ENCODE peak calls at places on chromosomes 11 and 22, in ten cellular contexts. G, P, Z, J, S, R, I, T, B and C are unnamed samples.
A peak's percentile ranks its signal among the peaks of the same experiment; 100 is the strongest.

GRCh38 chr11:8261921-8262551 is 1.6 kb downstream of the LMO1 start:
- DNase-seq in G (no peak), P (no peak), Z (no peak), J (no peak), S (no peak), R (no peak), I (no peak), T (no peak), B (no peak), C (no peak)

GRCh38 chr11:68141247-68142027 is 20.2 kb upstream of the CHKA start:
- DNase-seq in G (no peak), P (no peak), Z (no peak), J (no peak), S (no peak), R (no peak), I (no peak), T (no peak), B (peak; percentile 26), C (no peak)

GRCh38 chr11:99773646-99774045 is 752.9 kb downstream of the CNTN5 start:
- DNase-seq in G (no peak), P (peak; percentile 97), Z (no peak), J (peak; percentile 80), S (no peak), R (no peak), I (no peak), T (no peak), B (no peak), C (no peak)

GRCh38 chr11:123800041-123800440 is 6.1 kb downstream of the OR6M1 start:
- DNase-seq in G (no peak), P (no peak), Z (no peak), J (no peak), S (no peak), R (no peak), I (no peak), T (no peak), B (no peak), C (no peak)

GRCh38 chr11:117547188-117547831 is 219.7 kb downstream of the CEP164 start:
- DNase-seq in G (no peak), P (no peak), Z (no peak), J (no peak), S (no peak), R (no peak), I (no peak), T (no peak), B (no peak), C (no peak)

GRCh38 chr11:69292221-69292648 is 1.7 kb upstream of the MYEOV start:
- DNase-seq in G (no peak), P (no peak), Z (peak; percentile 42), J (peak; percentile 49), S (peak; percentile 50), R (no peak), I (peak; percentile 56), T (peak; percentile 29), B (peak; percentile 71), C (no peak)

GRCh38 chr22:39091136-39092081 is 5.6 kb upstream of the APOBEC3H start:
- DNase-seq in G (no peak), P (no peak), Z (no peak), J (no peak), S (no peak), R (no peak), I (peak; percentile 35), T (no peak), B (no peak), C (no peak)

GRCh38 chr22:32475428-32476010 is 908 bp downstream of the FBXO7 start:
- DNase-seq in G (peak; percentile 70), P (no peak), Z (no peak), J (peak; percentile 73), S (peak; percentile 14), R (no peak), I (no peak), T (no peak), B (peak; percentile 47), C (peak; percentile 18)

GRCh38 chr11:8567597-8568198 is 26.3 kb downstream of the STK33 start:
- DNase-seq in G (no peak), P (no peak), Z (no peak), J (peak; percentile 27), S (no peak), R (no peak), I (no peak), T (no peak), B (no peak), C (no peak)

GRCh38 chr22:29813563-29813962 is 24.5 kb downstream of the ASCC2 start:
- DNase-seq in G (no peak), P (peak; percentile 82), Z (no peak), J (peak; percentile 52), S (no peak), R (no peak), I (no peak), T (no peak), B (no peak), C (no peak)

GRCh38 chr11:19359425-19360000 is 118.8 kb upstream of the E2F8 start:
- DNase-seq in G (no peak), P (peak; percentile 61), Z (no peak), J (peak; percentile 85), S (no peak), R (no peak), I (no peak), T (no peak), B (no peak), C (peak; percentile 53)

GRCh38 chr11:12640926-12641849 is 33.0 kb upstream of the TEAD1 start:
- DNase-seq in G (no peak), P (peak; percentile 18), Z (no peak), J (no peak), S (no peak), R (no peak), I (no peak), T (no peak), B (no peak), C (no peak)

GRCh38 chr11:68043029-68043348 is 4.2 kb downstream of the TCIRG1 start:
- DNase-seq in G (no peak), P (no peak), Z (no peak), J (no peak), S (no peak), R (no peak), I (no peak), T (no peak), B (no peak), C (no peak)

GRCh38 chr22:22431271-22432220 is 77.0 kb downstream of the ZNF280B start:
- DNase-seq in G (peak; percentile 72), P (peak; percentile 46), Z (peak; percentile 23), J (peak; percentile 64), S (peak; percentile 57), R (peak; percentile 37), I (peak; percentile 44), T (peak; percentile 27), B (peak; percentile 55), C (peak; percentile 74)

GRCh38 chr11:17183836-17184235 is 23.9 kb downstream of the PIK3C2A start:
- DNase-seq in G (no peak), P (no peak), Z (no peak), J (no peak), S (no peak), R (no peak), I (no peak), T (no peak), B (no peak), C (no peak)

GRCh38 chr22:17152971-17153370 is 6.1 kb downstream of the HDHD5 start:
- DNase-seq in G (no peak), P (no peak), Z (no peak), J (no peak), S (no peak), R (no peak), I (no peak), T (no peak), B (no peak), C (no peak)

GRCh38 chr11:19910931-19911330 is 198.3 kb downstream of the NAV2 start:
- DNase-seq in G (no peak), P (no peak), Z (no peak), J (no peak), S (no peak), R (no peak), I (no peak), T (no peak), B (no peak), C (no peak)

GRCh38 chr11:40125054-40125453 is 1334.4 kb downstream of the LRRC4C start:
- DNase-seq in G (no peak), P (peak; percentile 10), Z (no peak), J (no peak), S (no peak), R (no peak), I (no peak), T (no peak), B (no peak), C (no peak)

GRCh38 chr11:69044111-69045013 is 4.4 kb upstream of the TPCN2 start:
- DNase-seq in G (peak; percentile 89), P (peak; percentile 84), Z (no peak), J (peak; percentile 69), S (no peak), R (no peak), I (no peak), T (no peak), B (no peak), C (peak; percentile 85)

GRCh38 chr22:20425821-20426615 is 11.6 kb downstream of the SCARF2 start:
- DNase-seq in G (no peak), P (no peak), Z (no peak), J (no peak), S (no peak), R (no peak), I (no peak), T (no peak), B (no peak), C (no peak)

GRCh38 chr11:37322333-37323194 is 724.5 kb upstream of the RAG2 start:
- DNase-seq in G (no peak), P (no peak), Z (no peak), J (no peak), S (no peak), R (no peak), I (no peak), T (no peak), B (no peak), C (no peak)

GRCh38 chr22:19292262-19293230 is 1.0 kb upstream of the CLTCL1 start:
- DNase-seq in G (peak; percentile 36), P (no peak), Z (peak; percentile 13), J (peak; percentile 85), S (no peak), R (no peak), I (no peak), T (no peak), B (peak; percentile 56), C (no peak)

GRCh38 chr11:121909571-121909970 is 206.4 kb downstream of the BLID start:
- DNase-seq in G (no peak), P (peak; percentile 7), Z (no peak), J (no peak), S (no peak), R (no peak), I (no peak), T (no peak), B (no peak), C (peak; percentile 62)

GRCh38 chr11:93525601-93526000 is 17.6 kb downstream of the SMCO4 start:
- DNase-seq in G (no peak), P (peak; percentile 51), Z (no peak), J (peak; percentile 53), S (no peak), R (no peak), I (no peak), T (no peak), B (no peak), C (peak; percentile 63)

GRCh38 chr11:79520086-79520485 is 79.3 kb upstream of the TENM4 start:
- DNase-seq in G (no peak), P (no peak), Z (no peak), J (no peak), S (no peak), R (no peak), I (no peak), T (no peak), B (no peak), C (no peak)

GRCh38 chr11:78310500-78310909 is 107.1 kb downstream of the GAB2 start:
- DNase-seq in G (no peak), P (no peak), Z (no peak), J (peak; percentile 52), S (no peak), R (no peak), I (no peak), T (no peak), B (no peak), C (peak; percentile 40)

GRCh38 chr11:78318733-78319132 is 98.9 kb downstream of the GAB2 start:
- DNase-seq in G (peak; percentile 95), P (no peak), Z (no peak), J (no peak), S (no peak), R (no peak), I (no peak), T (no peak), B (no peak), C (peak; percentile 41)

GRCh38 chr11:36300651-36301050 is 4.6 kb downstream of the PRR5L start:
- DNase-seq in G (peak; percentile 82), P (no peak), Z (no peak), J (peak; percentile 47), S (no peak), R (no peak), I (no peak), T (no peak), B (no peak), C (peak; percentile 27)